ENCODE peak calls at places on chromosome 1, in nine cellular contexts. V is cardiac muscle cell, X is GM23338, B is keratinocyte, G is hepatocyte, W is heart left ventricle, U is IMR-90, C is kidney epithelial cell, L is upper lobe of right lung. K is an unnamed sample.

GRCh38 chr1:5640845-5641244 is 351.4 kb downstream of the NPHP4 start:
- DNase-seq in U (no peak), C (no peak), W (no peak), G (no peak), V (no peak), L (no peak), B (no peak), X (peak; percentile 7), K (peak; percentile 22)

GRCh38 chr1:231691618-231692259 is 65.1 kb downstream of the DISC1 start:
- DNase-seq in C (no peak), V (peak; percentile 71), B (no peak), U (peak; percentile 47), G (peak; percentile 48), W (peak; percentile 23), L (no peak), X (peak; percentile 78), K (peak; percentile 66)

GRCh38 chr1:233113009-233113712 is 162.8 kb downstream of the NTPCR start:
- DNase-seq in U (peak; percentile 100), G (peak; percentile 87), B (peak; percentile 97), V (peak; percentile 100), C (peak; percentile 99), W (peak; percentile 68), X (peak; percentile 90), L (peak; percentile 79), K (peak; percentile 100)

GRCh38 chr1:161157867-161158266 is 1.4 kb upstream of the USP21 start:
- DNase-seq in B (no peak), U (no peak), C (no peak), W (no peak), L (no peak), G (no peak), X (no peak), V (no peak), K (no peak)

GRCh38 chr1:89959719-89960118 is 35.2 kb upstream of the ZNF326 start:
- DNase-seq in C (no peak), V (no peak), X (peak; percentile 61), G (no peak), L (no peak), W (no peak), U (no peak), B (no peak), K (no peak)

GRCh38 chr1:210159206-210159605 is 73.4 kb upstream of the SERTAD4 start:
- DNase-seq in L (no peak), G (no peak), W (no peak), X (no peak), U (no peak), V (no peak), C (no peak), B (no peak), K (no peak)

GRCh38 chr1:156689035-156689959 is 12.1 kb upstream of the NES start:
- DNase-seq in X (peak; percentile 95), G (peak; percentile 93), W (peak; percentile 63), V (peak; percentile 91), L (peak; percentile 79), U (peak; percentile 80), C (peak; percentile 63), B (peak; percentile 48), K (peak; percentile 80)

GRCh38 chr1:82979593-82980230 is 1019.2 kb downstream of the TTLL7 start:
- DNase-seq in W (no peak), B (no peak), G (no peak), V (no peak), L (no peak), X (no peak), C (no peak), U (no peak), K (no peak)

GRCh38 chr1:65319141-65319540 is 9.8 kb downstream of the DNAJC6 start:
- DNase-seq in L (no peak), V (no peak), C (no peak), B (no peak), U (no peak), W (peak; percentile 17), G (no peak), X (no peak), K (no peak)

GRCh38 chr1:15411593-15412487 is 2.2 kb downstream of the EFHD2 start:
- DNase-seq in G (no peak), B (no peak), V (peak; percentile 40), U (peak; percentile 47), W (peak; percentile 59), L (peak; percentile 80), C (no peak), X (no peak), K (no peak)

GRCh38 chr1:2528966-2529750 is 905 bp downstream of the HES5 start:
- DNase-seq in V (no peak), U (no peak), B (no peak), X (peak; percentile 76), G (peak; percentile 64), L (no peak), C (no peak), W (no peak), K (no peak)
- H3K4me3 ChIP-seq in V (peak overlapping the region; percentile 20), U (no peak overlapping the region), B (no peak overlapping the region), X (peak overlapping the region; percentile 57), G (no peak overlapping the region), L (peak overlapping the region; percentile 44), C (no peak overlapping the region), W (peak overlapping the region; percentile 50), K (peak overlapping the region; percentile 13)

DNA sequence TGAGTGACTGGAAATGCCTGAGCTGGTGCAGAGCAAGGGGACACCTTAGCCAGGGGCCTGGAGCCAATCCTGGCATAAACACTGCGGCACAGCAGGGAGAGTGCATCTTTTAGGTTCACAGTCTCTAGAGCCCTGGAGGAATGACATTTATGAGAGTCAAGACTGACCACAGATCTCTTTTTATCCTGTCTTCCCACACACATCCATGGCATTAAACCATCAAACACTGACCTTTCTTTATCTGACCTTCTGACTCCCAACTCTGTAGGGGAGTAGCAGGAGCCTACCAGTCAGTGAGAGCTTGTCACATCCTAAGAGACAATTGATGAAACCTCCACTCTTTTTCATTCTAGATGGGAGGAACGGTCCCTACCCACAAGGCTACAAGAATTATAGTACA is 7.9 kb downstream of the CD34 start:
- DNase-seq in U (no peak), L (no peak), B (no peak), V (no peak), C (no peak), X (no peak), G (no peak), W (no peak), K (no peak)
- TF ChIP-seq CTCF in U (no peak), L (no peak), B (no peak), V (no peak), C (no peak), X (no peak), G (no peak), W (no peak), K (no peak)

DNA sequence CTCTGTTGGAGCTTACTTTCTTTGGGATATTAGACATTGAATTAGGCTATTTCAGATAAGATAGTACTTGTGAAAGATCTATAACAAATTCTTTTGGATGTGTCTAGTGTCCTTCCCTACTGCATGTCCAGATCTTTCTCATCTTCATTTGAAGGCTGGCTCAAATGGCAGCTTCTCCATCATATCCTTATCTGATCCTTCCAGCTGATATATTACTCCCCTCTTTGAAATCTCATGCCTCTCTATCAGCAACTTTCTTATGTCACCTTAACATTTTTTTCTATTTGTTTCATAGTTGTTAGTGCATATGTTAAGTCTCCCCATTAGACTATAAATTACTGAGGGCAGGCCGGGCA is 17.5 kb downstream of the CAP1 start:
- DNase-seq in U (no peak), C (no peak), L (no peak), W (no peak), B (no peak), V (no peak), G (no peak), X (no peak), K (no peak)
- H3K36me3 ChIP-seq in U (peaks cover 31% of the 10 kb centered on the region), C (peaks cover 1% of the 10 kb centered on the region), L (peaks cover 62% of the 10 kb centered on the region), W (peaks cover 75% of the 10 kb centered on the region), B (peaks cover 42% of the 10 kb centered on the region), V (peaks cover 21% of the 10 kb centered on the region), G (no peaks in the 10 kb centered on the region), X (peaks cover 26% of the 10 kb centered on the region), K (peaks cover 13% of the 10 kb centered on the region)

GRCh38 chr1:13733705-13734104 is 33.7 kb downstream of the PRDM2 start:
- DNase-seq in G (no peak), X (no peak), L (no peak), U (no peak), B (no peak), C (no peak), W (no peak), V (no peak), K (no peak)
- H3K4me3 ChIP-seq in G (no peak overlapping the region), X (no peak overlapping the region), L (no peak overlapping the region), U (no peak overlapping the region), B (no peak overlapping the region), C (no peak overlapping the region), W (no peak overlapping the region), V (no peak overlapping the region), K (no peak overlapping the region)

GRCh38 chr1:234598974-234599616 is 10.9 kb downstream of the IRF2BP2 start:
- DNase-seq in B (no peak), C (no peak), W (no peak), X (no peak), L (no peak), G (peak; percentile 27), U (no peak), V (no peak), K (no peak)

GRCh38 chr1:234597894-234598293 is 12.1 kb downstream of the IRF2BP2 start:
- DNase-seq in C (no peak), L (no peak), V (peak; percentile 69), X (peak; percentile 63), W (peak; percentile 50), G (peak; percentile 52), U (peak; percentile 66), B (no peak), K (no peak)

GRCh38 chr1:234600418-234601216 is 9.4 kb downstream of the IRF2BP2 start:
- DNase-seq in G (peak; percentile 80), C (no peak), W (peak; percentile 52), X (no peak), U (no peak), L (no peak), V (peak; percentile 74), B (no peak), K (no peak)

GRCh38 chr1:234601217-234602017 is 8.6 kb downstream of the IRF2BP2 start:
- DNase-seq in G (peak; percentile 54), W (no peak), V (peak; percentile 63), U (peak; percentile 66), B (no peak), C (no peak), L (no peak), X (peak; percentile 54), K (no peak)

GRCh38 chr1:234599617-234600417 is 10.2 kb downstream of the IRF2BP2 start:
- DNase-seq in G (peak; percentile 94), U (peak; percentile 82), X (peak; percentile 89), W (peak; percentile 91), C (no peak), V (peak; percentile 92), L (peak; percentile 94), B (no peak), K (no peak)
- TF ChIP-seq CTCF in G (no peak), U (no peak), X (no peak), W (no peak), C (no peak), V (no peak), L (no peak), B (no peak), K (no peak)

K was measured in bronchial epithelial cell.